ENCODE peak calls at places on chromosome 15, in eight cellular contexts. T is PC-3; A is naive thymus-derived CD4-positive, alpha-beta T cell; I is ascending aorta; J is heart left ventricle; M is endodermal cell; B is body of pancreas; V is hepatocyte. R is an unnamed sample.

GRCh38 chr15:33028495-33028894 is 166.0 kb downstream of the FMN1 start:
- DNase-seq in I (no peak), B (no peak), T (no peak), V (no peak), M (no peak), A (no peak), J (no peak), R (no peak)

GRCh38 chr15:65530318-65531111 is at the start of gene HACD3:
- DNase-seq in B (peak; percentile 83), A (peak; percentile 83), T (peak; percentile 77), J (peak; percentile 90), V (peak; percentile 94), M (peak; percentile 95), I (peak; percentile 91), R (peak; percentile 67)

GRCh38 chr15:37014566-37014965 is 85.8 kb downstream of the MEIS2 start:
- DNase-seq in B (no peak), I (no peak), T (no peak), J (no peak), V (no peak), A (no peak), M (no peak), R (no peak)

GRCh38 chr15:35557544-35557943 is 11.6 kb upstream of the DPH6 start:
- DNase-seq in A (no peak), M (no peak), J (no peak), V (no peak), T (peak; percentile 87), B (no peak), I (no peak), R (no peak)

GRCh38 chr15:83929619-83930018 is 275.7 kb downstream of the ADAMTSL3 start:
- DNase-seq in J (no peak), M (no peak), B (no peak), A (no peak), I (no peak), V (no peak), T (no peak), R (no peak)

GRCh38 chr15:29057856-29058255 is 172.1 kb downstream of the APBA2 start:
- DNase-seq in T (no peak), V (no peak), I (no peak), J (no peak), A (no peak), M (no peak), B (no peak), R (no peak)

GRCh38 chr15:59438891-59439290 is 905 bp downstream of the FAM81A start:
- DNase-seq in J (no peak), V (no peak), I (no peak), A (no peak), M (no peak), T (peak; percentile 18), B (no peak), R (no peak)

GRCh38 chr15:58066042-58066867 is 744 bp upstream of the ALDH1A2 start:
- DNase-seq in T (peak; percentile 60), J (peak; percentile 77), V (peak; percentile 87), M (peak; percentile 90), I (peak; percentile 71), B (peak; percentile 59), A (no peak), R (peak; percentile 29)

GRCh38 chr15:47778263-47778770 is 61.0 kb downstream of the SEMA6D start:
- DNase-seq in J (no peak), B (no peak), A (no peak), M (peak; percentile 47), T (no peak), V (no peak), I (no peak), R (no peak)

GRCh38 chr15:62545392-62546227 is 380.5 kb upstream of the C2CD4B start:
- DNase-seq in I (peak; percentile 76), T (peak; percentile 30), M (no peak), B (peak; percentile 60), A (no peak), V (no peak), J (peak; percentile 63), R (no peak)

GRCh38 chr15:22786868-22787698 is 639 bp downstream of the NIPA1 start:
- DNase-seq in J (peak; percentile 35), T (peak; percentile 40), M (peak; percentile 80), B (peak; percentile 22), I (no peak), V (peak; percentile 57), A (no peak), R (no peak)

GRCh38 chr15:101652783-101653430 is 726 bp upstream of the TM2D3 start:
- DNase-seq in M (peak; percentile 65), A (no peak), B (no peak), I (no peak), T (peak; percentile 43), V (no peak), J (no peak), R (no peak)

GRCh38 chr15:95922431-95922830 is 408.1 kb upstream of the NR2F2 start:
- DNase-seq in I (no peak), J (no peak), B (peak; percentile 15), T (peak; percentile 47), M (no peak), A (no peak), V (no peak), R (no peak)

GRCh38 chr15:89458440-89458839 is 37.9 kb downstream of the RHCG start:
- DNase-seq in J (no peak), V (no peak), A (no peak), I (no peak), M (no peak), T (no peak), B (no peak), R (peak; percentile 10)

GRCh38 chr15:40259021-40259420 is 20.2 kb downstream of the PAK6 start:
- DNase-seq in T (no peak), J (no peak), B (no peak), V (no peak), M (no peak), I (no peak), A (no peak), R (no peak)

GRCh38 chr15:91001209-91001608 is 6.9 kb upstream of the PRC1 start:
- DNase-seq in V (no peak), J (no peak), T (no peak), B (no peak), M (no peak), A (no peak), I (no peak), R (no peak)

GRCh38 chr15:58070801-58071418 is 5.4 kb upstream of the ALDH1A2 start:
- DNase-seq in M (peak; percentile 84), A (no peak), J (peak; percentile 54), V (peak; percentile 68), I (no peak), T (peak; percentile 64), B (peak; percentile 60), R (peak; percentile 74)

GRCh38 chr15:61702224-61703120 is 357.8 kb downstream of the VPS13C start:
- DNase-seq in B (no peak), M (peak; percentile 76), T (peak; percentile 15), A (no peak), I (no peak), J (no peak), V (no peak), R (no peak)

GRCh38 chr15:54803139-54803808 is 393.5 kb downstream of the RSL24D1 start:
- DNase-seq in I (no peak), B (no peak), A (no peak), M (no peak), V (no peak), T (peak; percentile 52), J (no peak), R (no peak)

GRCh38 chr15:45650889-45651525 is 16.2 kb downstream of the SQOR start:
- DNase-seq in M (no peak), V (no peak), J (no peak), A (no peak), I (no peak), T (no peak), B (no peak), R (no peak)

GRCh38 chr15:92907880-92908279 is 7.8 kb downstream of the CHD2 start:
- DNase-seq in A (no peak), M (no peak), B (peak; percentile 63), V (peak; percentile 78), T (peak; percentile 65), J (peak; percentile 47), I (peak; percentile 82), R (no peak)

GRCh38 chr15:100879461-100880138 is at the start of gene ALDH1A3:
- DNase-seq in M (peak; percentile 81), T (peak; percentile 93), I (no peak), V (no peak), A (no peak), J (no peak), B (peak; percentile 62), R (no peak)

DNA sequence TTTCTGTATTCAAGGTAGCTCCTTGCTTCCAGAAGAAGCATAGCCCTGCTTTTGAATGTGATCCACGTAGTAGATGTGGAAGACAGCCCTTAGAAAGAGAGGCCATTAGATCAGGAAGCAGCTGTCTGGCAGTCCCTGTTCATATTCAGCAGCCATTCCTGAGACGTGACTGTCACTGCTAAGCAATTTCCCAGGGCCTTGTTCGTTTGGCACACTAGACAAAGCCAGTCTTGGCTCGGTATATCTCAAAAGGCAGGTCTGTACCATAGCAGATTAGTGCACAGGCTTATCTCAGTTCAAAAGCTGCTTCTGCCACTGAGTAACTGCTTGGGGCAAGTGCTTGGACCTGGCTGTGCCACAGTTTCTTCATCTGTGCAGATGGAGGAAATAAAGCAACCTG is 287.8 kb upstream of the MCTP2 start:
- DNase-seq in M (no peak), J (no peak), T (no peak), B (no peak), I (no peak), V (peak; percentile 13), A (no peak), R (no peak)
- H3K4me3 ChIP-seq in M (no peak overlapping the region), J (no peak overlapping the region), T (no peak overlapping the region), B (no peak overlapping the region), I (no peak overlapping the region), V (no peak overlapping the region), A (no peak overlapping the region), R (no peak overlapping the region)

GRCh38 chr15:85622432-85622831 is 172.3 kb downstream of the KLHL25 start:
- DNase-seq in T (no peak), I (no peak), V (no peak), A (no peak), M (no peak), B (no peak), J (no peak), R (no peak)
- H3K27ac ChIP-seq in T (no peak overlapping the region), I (peak overlapping the region; percentile 86), V (peak overlapping the region; percentile 7), A (no peak overlapping the region), M (no peak overlapping the region), B (no peak overlapping the region), J (peak overlapping the region; percentile 90), R (no peak overlapping the region)

GRCh38 chr15:77631790-77632551 is 741 bp downstream of the LINGO1 start:
- DNase-seq in T (no peak), J (no peak), A (no peak), B (peak; percentile 23), M (peak; percentile 88), V (peak; percentile 50), I (no peak), R (no peak)
- H3K4me3 ChIP-seq in T (no peak overlapping the region), J (peak overlapping the region; percentile 52), A (no peak overlapping the region), B (peak overlapping the region; percentile 14), M (peak overlapping the region; percentile 64), V (peak overlapping the region; percentile 16), I (peak overlapping the region; percentile 62), R (peak overlapping the region; percentile 47)

DNA sequence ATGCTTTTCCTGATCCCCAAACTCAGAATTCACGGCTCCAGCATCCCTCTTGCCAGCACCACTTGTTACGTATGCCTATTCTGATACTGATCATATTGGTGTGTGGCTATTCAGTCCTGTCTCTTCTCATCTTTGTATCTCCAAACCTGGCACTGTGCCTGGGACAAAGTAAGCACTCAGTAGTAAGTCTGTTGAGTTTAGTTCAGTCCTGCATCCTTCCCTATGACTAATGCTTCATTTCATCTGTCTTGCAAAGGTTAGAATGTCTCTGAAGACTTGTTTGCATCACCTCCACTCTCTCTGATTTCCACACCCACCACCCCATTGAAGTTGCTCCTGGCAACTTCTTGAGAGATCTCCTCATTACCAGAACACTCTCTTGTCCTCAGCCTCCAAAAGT is 80.3 kb downstream of the HMG20A start:
- DNase-seq in I (no peak), A (no peak), J (no peak), V (no peak), B (no peak), M (no peak), T (no peak), R (no peak)
- H3K27ac ChIP-seq in I (no peak overlapping the region), A (no peak overlapping the region), J (no peak overlapping the region), V (no peak overlapping the region), B (no peak overlapping the region), M (no peak overlapping the region), T (no peak overlapping the region), R (peak overlapping the region; percentile 24)